ENCODE peak calls at places on chromosomes 6 and 20, in eight cellular contexts. O is HS-27A; I is activated CD4-positive, alpha-beta T cell treated with anti-CD3 and anti-CD28 coated beads, Interleukin-2, amount 50 U/mL, for 1 hour; M is PC-3; W is GM03348; Q is GM04504; V is WTC11; Y is fibroblast of the conjunctiva. F is an unnamed sample.

GRCh38 chr20:49567421-49568256 is at the start of gene PTGIS:
- DNase-seq in I (no peak), Q (no peak), O (no peak), M (no peak), V (peak; percentile 82), W (peak; percentile 64), Y (no peak), F (no peak)

GRCh38 chr20:9949563-9949962 is 85.2 kb upstream of the ANKEF1 start:
- DNase-seq in I (no peak), O (no peak), M (no peak), W (no peak), Y (no peak), Q (no peak), V (no peak), F (no peak)

GRCh38 chr6:157510329-157511188 is 129.6 kb downstream of the ZDHHC14 start:
- DNase-seq in I (no peak), Q (no peak), O (no peak), W (no peak), Y (no peak), V (no peak), M (no peak), F (no peak)

GRCh38 chr6:17347012-17347411 is 46.4 kb upstream of the CAP2 start:
- DNase-seq in O (no peak), Y (no peak), Q (no peak), V (no peak), I (no peak), M (no peak), W (no peak), F (no peak)

GRCh38 chr6:114058435-114058834 is 87.5 kb upstream of the HDAC2 start:
- DNase-seq in Q (no peak), I (no peak), W (no peak), Y (no peak), O (no peak), V (no peak), M (no peak), F (no peak)

GRCh38 chr6:130322673-130323268 is 43.0 kb upstream of the TMEM200A start:
- DNase-seq in O (no peak), Q (no peak), I (peak; percentile 38), V (peak; percentile 23), Y (peak; percentile 75), M (peak; percentile 68), W (peak; percentile 64), F (peak; percentile 52)

GRCh38 chr20:34437330-34437986 is 74.4 kb downstream of the ITCH start:
- DNase-seq in M (no peak), V (no peak), Q (no peak), Y (no peak), O (no peak), W (peak; percentile 48), I (no peak), F (no peak)

GRCh38 chr20:62723351-62723750 is 14.7 kb downstream of the NTSR1 start:
- DNase-seq in Q (no peak), M (peak; percentile 35), I (no peak), W (no peak), Y (no peak), V (no peak), O (no peak), F (no peak)

GRCh38 chr6:116507324-116507723 is 4.1 kb upstream of the CALHM5 start:
- DNase-seq in W (no peak), Q (no peak), O (no peak), V (no peak), Y (no peak), M (peak; percentile 28), I (no peak), F (no peak)

GRCh38 chr6:148818939-148819575 is 72.2 kb downstream of the UST start:
- DNase-seq in Y (no peak), V (peak; percentile 60), Q (no peak), I (no peak), M (peak; percentile 45), O (no peak), W (no peak), F (peak; percentile 10)

GRCh38 chr20:54345817-54346216 is 129.6 kb upstream of the DOK5 start:
- DNase-seq in V (no peak), I (no peak), O (no peak), Y (peak; percentile 65), W (peak; percentile 12), M (no peak), Q (no peak), F (no peak)

GRCh38 chr6:143294265-143294664 is 156.2 kb downstream of the ADAT2 start:
- DNase-seq in M (no peak), Y (no peak), Q (no peak), O (no peak), W (no peak), I (no peak), V (no peak), F (no peak)

GRCh38 chr6:41475164-41475563 is 71.0 kb upstream of the FOXP4 start:
- DNase-seq in W (no peak), I (no peak), Q (no peak), Y (no peak), O (no peak), M (no peak), V (no peak), F (no peak)

GRCh38 chr6:31586596-31586995 is 519 bp downstream of the LST1 start:
- DNase-seq in O (no peak), I (no peak), V (no peak), Q (no peak), M (no peak), Y (no peak), W (no peak), F (no peak)

GRCh38 chr6:35945650-35946025 is 24.7 kb upstream of the SRPK1 start:
- DNase-seq in W (no peak), V (no peak), M (no peak), O (no peak), Y (no peak), I (no peak), Q (no peak), F (no peak)

GRCh38 chr6:157433678-157434081 is 52.7 kb downstream of the ZDHHC14 start:
- DNase-seq in V (no peak), M (peak; percentile 4), Q (no peak), O (no peak), W (no peak), Y (no peak), I (no peak), F (no peak)

GRCh38 chr6:28757429-28758045 is 166.2 kb downstream of the TRIM27 start:
- DNase-seq in V (peak; percentile 73), Q (no peak), W (no peak), O (no peak), Y (peak; percentile 52), M (no peak), I (no peak), F (no peak)

GRCh38 chr6:39930540-39930939 is 3.7 kb downstream of the MOCS1 start:
- DNase-seq in Q (no peak), V (no peak), M (no peak), O (no peak), Y (no peak), I (no peak), W (no peak), F (no peak)

GRCh38 chr20:51221791-51222408 is 199.0 kb upstream of the KCNG1 start:
- DNase-seq in O (no peak), M (peak; percentile 82), V (peak; percentile 70), W (peak; percentile 41), Q (peak; percentile 42), Y (peak; percentile 85), I (no peak), F (peak; percentile 28)

GRCh38 chr20:14984768-14985622 is 647.6 kb upstream of the FLRT3 start:
- DNase-seq in I (no peak), Y (no peak), M (peak; percentile 46), W (no peak), O (no peak), Q (no peak), V (no peak), F (no peak)

GRCh38 chr20:35702051-35702823 is 3.0 kb downstream of the ROMO1 start:
- DNase-seq in Q (peak; percentile 69), I (no peak), W (peak; percentile 36), O (no peak), Y (peak; percentile 23), M (no peak), V (no peak), F (no peak)

GRCh38 chr6:50819527-50819905 is 845 bp downstream of the TFAP2B start:
- DNase-seq in Y (no peak), W (peak; percentile 64), V (peak; percentile 60), Q (no peak), O (no peak), M (no peak), I (no peak), F (no peak)

GRCh38 chr6:23533954-23534725 is 591.9 kb upstream of the NRSN1 start:
- DNase-seq in Y (no peak), I (no peak), O (no peak), V (no peak), Q (no peak), M (peak; percentile 35), W (no peak), F (no peak)

GRCh38 chr20:370151-370600 is 10.4 kb upstream of the TRIB3 start:
- DNase-seq in Q (no peak), O (no peak), V (no peak), Y (no peak), M (peak; percentile 94), I (no peak), W (no peak), F (no peak)

GRCh38 chr6:20455175-20456075 is 53.7 kb downstream of the E2F3 start:
- DNase-seq in V (no peak), Q (peak; percentile 13), O (no peak), I (no peak), W (peak; percentile 15), M (peak; percentile 76), Y (peak; percentile 9), F (no peak)

GRCh38 chr20:57229490-57229889 is 37.0 kb downstream of the BMP7 start:
- DNase-seq in O (no peak), Q (no peak), M (peak; percentile 33), I (no peak), V (no peak), W (no peak), Y (no peak), F (no peak)

GRCh38 chr6:14640631-14641030 is 523.1 kb downstream of the CD83 start:
- DNase-seq in V (no peak), W (no peak), I (no peak), O (no peak), Y (no peak), Q (no peak), M (no peak), F (no peak)

GRCh38 chr6:168427184-168427583 is 13.8 kb upstream of the SMOC2 start:
- DNase-seq in Y (no peak), W (no peak), Q (no peak), I (no peak), O (no peak), V (no peak), M (no peak), F (no peak)

GRCh38 chr6:137235686-137236085 is 16.5 kb upstream of the IFNGR1 start:
- DNase-seq in I (no peak), W (no peak), V (no peak), O (no peak), Y (no peak), Q (no peak), M (no peak), F (no peak)

GRCh38 chr6:83868639-83869038 is 9.2 kb downstream of the CYB5R4 start:
- DNase-seq in I (no peak), M (peak; percentile 72), Y (peak; percentile 12), Q (peak; percentile 40), O (peak; percentile 24), V (no peak), W (peak; percentile 42), F (no peak)

GRCh38 chr20:46850896-46851295 is 43.7 kb upstream of the EYA2 start:
- DNase-seq in I (no peak), W (no peak), Y (no peak), V (no peak), Q (no peak), M (no peak), O (no peak), F (no peak)

GRCh38 chr6:170178561-170179477 is 112.1 kb downstream of the DLL1 start:
- DNase-seq in Y (peak; percentile 38), V (no peak), M (peak; percentile 93), O (no peak), Q (peak; percentile 23), W (peak; percentile 83), I (no peak), F (no peak)

GRCh38 chr20:57183457-57184009 is 82.9 kb downstream of the BMP7 start:
- DNase-seq in Q (no peak), W (no peak), V (no peak), Y (no peak), I (no peak), O (no peak), M (no peak), F (no peak)

GRCh38 chr6:108618623-108619152 is 58.0 kb downstream of the FOXO3 start:
- DNase-seq in O (no peak), Q (no peak), Y (no peak), M (no peak), I (no peak), V (no peak), W (no peak), F (no peak)

F was measured in smooth muscle cell of the brain vasculature.